ENCODE peak calls at places on chromosomes 3 and 15, in four cellular contexts. Y is erythroblast; P is stimulated activated CD4-positive, alpha-beta T cell treated with anti-CD3 and anti-CD28 coated beads, Interleukin-12 subunit alpha, Interleukin-12 subunit beta, amount 100 ng/mL, for 48 hours; S is Calu3. L is an unnamed sample.

GRCh38 chr15:45326776-45327175 is 51.6 kb downstream of the GATM start:
- DNase-seq in Y (no peak), P (no peak), S (no peak), L (no peak)

GRCh38 chr15:40155270-40155910 is 5.5 kb upstream of the BUB1B start:
- DNase-seq in Y (no peak), P (no peak), S (peak), L (no peak)

GRCh38 chr3:36525115-36525711 is 144.9 kb downstream of the STAC start:
- DNase-seq in Y (no peak), P (no peak), S (no peak), L (no peak)

GRCh38 chr3:83601704-83602103 is 1357.1 kb upstream of the CADM2 start:
- DNase-seq in Y (no peak), P (no peak), S (no peak), L (no peak)

GRCh38 chr3:61378321-61378720 is 127.1 kb upstream of the FHIT start:
- DNase-seq in Y (no peak), P (no peak), S (no peak), L (no peak)

GRCh38 chr3:72461787-72462186 is 386.5 kb downstream of the SHQ1 start:
- DNase-seq in Y (no peak), P (no peak), S (no peak), L (no peak)

GRCh38 chr15:45185903-45186770 is 1.6 kb downstream of the SHF start:
- DNase-seq in Y (no peak), P (no peak), S (no peak), L (no peak)

GRCh38 chr3:39098473-39099000 is 8.9 kb downstream of the GORASP1 start:
- DNase-seq in Y (no peak), P (no peak), S (no peak), L (no peak)

GRCh38 chr3:16897254-16897926 is 12.6 kb downstream of the PLCL2 start:
- DNase-seq in Y (no peak), P (no peak), S (no peak), L (no peak)

GRCh38 chr3:66483006-66483928 is 17.6 kb downstream of the LRIG1 start:
- DNase-seq in Y (no peak), P (no peak), S (no peak), L (no peak)

GRCh38 chr3:4829031-4829394 is 150.2 kb upstream of the BHLHE40 start:
- DNase-seq in Y (no peak), P (no peak), S (no peak), L (no peak)

GRCh38 chr3:147680820-147681488 is 271.8 kb downstream of the ZIC1 start:
- DNase-seq in Y (no peak), P (no peak), S (no peak), L (no peak)

GRCh38 chr3:128495435-128495970 is 2.5 kb upstream of the GATA2 start:
- DNase-seq in Y (peak), P (no peak), S (no peak), L (no peak)

GRCh38 chr3:123818921-123819429 is 65.2 kb downstream of the MYLK start:
- DNase-seq in Y (no peak), P (no peak), S (peak), L (no peak)